ENCODE peak calls at places on chromosomes 13 and 19, in five cellular contexts. V is neuronal stem cell, D is GM12878, T is H9, B is neural progenitor cell. P is an unnamed sample.
A peak's percentile ranks its signal among the peaks of the same experiment; 100 is the strongest.

GRCh38 chr13:27037571-27037970 is 134.0 kb downstream of the USP12 start:
- DNase-seq in V (no peak), D (no peak), T (no peak), B (no peak), P (no peak)

GRCh38 chr19:39405930-39406655 is 554 bp upstream of the ZFP36 start:
- DNase-seq in V (no peak), D (no peak), T (peak; percentile 80), B (no peak), P (peak; percentile 67)

GRCh38 chr13:112730157-112730671 is 40.4 kb downstream of the ATP11A start:
- DNase-seq in V (no peak), D (no peak), T (peak; percentile 20), B (no peak), P (no peak)

GRCh38 chr13:73656863-73657262 is 477.3 kb downstream of the KLF12 start:
- DNase-seq in V (no peak), D (no peak), T (no peak), B (no peak), P (peak; percentile 52)

GRCh38 chr13:51942189-51942588 is 69.1 kb downstream of the ATP7B start:
- DNase-seq in V (no peak), D (no peak), T (no peak), B (no peak), P (no peak)

GRCh38 chr13:103436057-103436654 is 369.9 kb upstream of the SLC10A2 start:
- DNase-seq in V (no peak), D (no peak), T (peak; percentile 43), B (no peak), P (no peak)

GRCh38 chr13:98575876-98576214 is 1.1 kb downstream of the STK24 start:
- DNase-seq in V (no peak), D (no peak), T (no peak), B (no peak), P (no peak)

GRCh38 chr13:101149735-101150380 is 266.4 kb downstream of the NALCN start:
- DNase-seq in V (peak; percentile 11), D (no peak), T (peak; percentile 41), B (peak; percentile 62), P (peak; percentile 50)

GRCh38 chr13:43363156-43363918 is 340.0 kb downstream of the DNAJC15 start:
- DNase-seq in V (no peak), D (no peak), T (no peak), B (no peak), P (peak; percentile 70)

GRCh38 chr13:102040812-102041211 is 361.0 kb downstream of the FGF14 start:
- DNase-seq in V (no peak), D (no peak), T (no peak), B (no peak), P (no peak)

GRCh38 chr19:35716735-35716984 is 1.1 kb upstream of the KMT2B start:
- DNase-seq in V (no peak), D (no peak), T (no peak), B (peak; percentile 97), P (no peak)

GRCh38 chr19:1650627-1651009 is 1.8 kb downstream of the TCF3 start:
- DNase-seq in V (peak; percentile 21), D (no peak), T (no peak), B (peak; percentile 66), P (peak; percentile 34)

GRCh38 chr19:51064534-51065220 is at the start of gene KLK13:
- DNase-seq in V (no peak), D (no peak), T (peak; percentile 84), B (peak; percentile 26), P (peak; percentile 18)

GRCh38 chr19:44819246-44819832 is 10.4 kb downstream of the BCAM start:
- DNase-seq in V (no peak), D (no peak), T (no peak), B (no peak), P (no peak)

GRCh38 chr19:4049432-4049831 is 17.3 kb downstream of the ZBTB7A start:
- DNase-seq in V (no peak), D (no peak), T (no peak), B (no peak), P (no peak)

GRCh38 chr13:109704771-109705628 is 81.4 kb downstream of the IRS2 start:
- DNase-seq in V (no peak), D (no peak), T (no peak), B (no peak), P (peak; percentile 20)

GRCh38 chr19:50497030-50497420 is 14.0 kb downstream of the JOSD2 start:
- DNase-seq in V (no peak), D (no peak), T (no peak), B (no peak), P (no peak)

GRCh38 chr13:64928704-64929499 is 2301.2 kb downstream of the PCDH9 start:
- DNase-seq in V (no peak), D (no peak), T (no peak), B (no peak), P (peak; percentile 75)

GRCh38 chr19:55528030-55528801 is 8.7 kb downstream of the SBK2 start:
- DNase-seq in V (no peak), D (no peak), T (no peak), B (no peak), P (peak; percentile 40)

GRCh38 chr13:90968510-90968909 is 379.0 kb upstream of the MIR17HG start:
- DNase-seq in V (peak; percentile 5), D (no peak), T (peak; percentile 48), B (peak; percentile 65), P (peak; percentile 40)

GRCh38 chr13:112618501-112618900 is 30.5 kb upstream of the TUBGCP3 start:
- DNase-seq in V (no peak), D (no peak), T (no peak), B (no peak), P (no peak)

GRCh38 chr19:35462476-35462953 is 14.5 kb downstream of the FFAR2 start:
- DNase-seq in V (no peak), D (peak; percentile 96), T (no peak), B (no peak), P (no peak)

GRCh38 chr13:28022848-28023518 is 34.5 kb upstream of the URAD start:
- DNase-seq in V (peak; percentile 12), D (no peak), T (peak; percentile 39), B (peak; percentile 26), P (peak; percentile 5)

DNA sequence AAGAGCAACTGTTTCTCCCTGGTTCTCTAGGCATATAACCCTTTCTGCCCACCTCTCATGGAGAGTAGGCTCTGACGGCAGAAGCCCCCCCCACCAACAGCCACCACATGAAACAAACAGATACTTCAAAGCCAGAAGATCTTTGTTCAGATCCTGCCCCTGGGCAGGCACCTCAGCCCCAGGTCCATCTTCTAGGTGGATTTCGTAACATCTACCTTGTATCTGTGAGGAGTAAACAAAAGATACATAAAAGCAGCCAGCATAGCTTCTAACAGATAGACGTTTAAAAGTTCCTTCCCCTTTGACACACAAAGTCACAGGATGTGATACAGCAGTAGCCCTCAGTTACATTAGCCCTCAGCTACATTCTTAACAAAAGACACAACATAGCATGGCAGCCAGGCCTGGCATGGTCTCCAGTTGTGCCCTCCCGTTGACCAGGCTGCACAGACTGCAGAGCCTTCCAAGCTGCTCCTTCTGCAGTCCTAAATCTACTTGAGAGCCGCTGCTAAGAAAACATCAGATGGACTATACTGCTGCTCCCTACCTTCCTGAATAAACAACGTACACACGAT is 35.4 kb downstream of the BRD4 start:
- DNase-seq in V (no peak), D (no peak), T (no peak), B (no peak), P (no peak)
- H3K9ac ChIP-seq in V (no peak overlapping the region), D (no peak overlapping the region), T (no peak overlapping the region), B (no peak overlapping the region), P (peak overlapping the region; percentile 21)

GRCh38 chr13:76884167-76884566 is 2.0 kb downstream of the KCTD12 start:
- DNase-seq in V (no peak), D (no peak), T (peak; percentile 78), B (peak; percentile 49), P (peak; percentile 68)

GRCh38 chr13:76884571-76885202 is 1.5 kb downstream of the KCTD12 start:
- DNase-seq in V (no peak), D (no peak), T (no peak), B (no peak), P (peak; percentile 69)

GRCh38 chr13:76886005-76886291 is 257 bp downstream of the KCTD12 start:
- DNase-seq in V (peak; percentile 24), D (no peak), T (no peak), B (no peak), P (no peak)

GRCh38 chr13:76886292-76887061 is at the start of gene KCTD12:
- DNase-seq in V (peak; percentile 80), D (no peak), T (peak; percentile 73), B (peak; percentile 93), P (peak; percentile 92)

GRCh38 chr13:76885203-76886004 is 801 bp downstream of the KCTD12 start:
- DNase-seq in V (peak; percentile 48), D (no peak), T (peak; percentile 65), B (peak; percentile 79), P (peak; percentile 90)
- H3K9ac ChIP-seq in V (peak overlapping the region; percentile 87), D (peak overlapping the region; percentile 46), T (no peak overlapping the region), B (no peak overlapping the region), P (peak overlapping the region; percentile 65)

GRCh38 chr19:6217752-6218403 is 61.9 kb downstream of the MLLT1 start:
- DNase-seq in V (no peak), D (no peak), T (no peak), B (no peak), P (no peak)

GRCh38 chr19:6216996-6217751 is 62.6 kb downstream of the MLLT1 start:
- DNase-seq in V (peak; percentile 92), D (no peak), T (no peak), B (peak; percentile 94), P (no peak)

GRCh38 chr19:6214881-6215541 is 64.8 kb downstream of the MLLT1 start:
- DNase-seq in V (no peak), D (no peak), T (no peak), B (no peak), P (no peak)

GRCh38 chr19:6215701-6216235 is 64.0 kb downstream of the MLLT1 start:
- DNase-seq in V (no peak), D (no peak), T (no peak), B (no peak), P (no peak)

DNA sequence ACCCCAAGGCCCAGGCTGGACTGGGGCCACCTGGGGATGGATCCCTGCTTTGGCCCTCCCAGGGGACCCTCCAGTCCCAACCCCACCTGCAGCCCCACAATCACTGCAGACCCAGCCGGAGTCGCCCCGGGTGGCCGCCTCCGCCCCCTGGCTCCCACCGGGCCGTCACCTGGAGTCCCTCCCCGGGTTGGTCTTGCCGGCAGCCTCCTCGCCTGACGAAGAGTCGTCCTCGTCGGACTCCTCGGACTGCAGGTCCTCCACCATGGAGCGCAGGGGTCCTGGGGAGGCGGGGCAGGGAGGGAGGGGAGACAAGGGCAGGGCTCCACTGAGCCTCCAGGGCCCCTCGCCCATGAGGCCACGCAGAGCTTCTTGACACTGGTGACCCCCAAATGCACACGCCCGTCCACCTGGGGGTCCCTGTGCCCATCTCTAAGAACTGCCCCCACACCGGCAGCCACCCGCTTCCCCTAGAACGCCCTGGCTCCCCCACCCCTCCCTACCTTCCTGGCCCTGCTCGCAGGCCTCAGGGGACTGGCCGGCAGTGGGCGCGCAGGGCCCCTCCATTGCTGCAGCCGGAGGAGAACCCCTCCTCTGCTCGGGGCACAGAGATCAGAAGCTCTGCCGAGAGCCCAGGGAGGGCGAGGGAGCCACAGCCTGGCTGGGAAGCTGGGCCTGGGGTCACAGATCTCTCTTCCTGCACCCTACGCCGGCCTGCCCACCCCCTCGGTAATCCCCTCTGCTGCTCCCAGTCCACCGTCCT is 63.4 kb downstream of the MLLT1 start:
- DNase-seq in V (no peak), D (no peak), T (no peak), B (no peak), P (no peak)
- H3K9ac ChIP-seq in V (peak overlapping the region; percentile 84), D (no peak overlapping the region), T (no peak overlapping the region), B (no peak overlapping the region), P (no peak overlapping the region)

DNA sequence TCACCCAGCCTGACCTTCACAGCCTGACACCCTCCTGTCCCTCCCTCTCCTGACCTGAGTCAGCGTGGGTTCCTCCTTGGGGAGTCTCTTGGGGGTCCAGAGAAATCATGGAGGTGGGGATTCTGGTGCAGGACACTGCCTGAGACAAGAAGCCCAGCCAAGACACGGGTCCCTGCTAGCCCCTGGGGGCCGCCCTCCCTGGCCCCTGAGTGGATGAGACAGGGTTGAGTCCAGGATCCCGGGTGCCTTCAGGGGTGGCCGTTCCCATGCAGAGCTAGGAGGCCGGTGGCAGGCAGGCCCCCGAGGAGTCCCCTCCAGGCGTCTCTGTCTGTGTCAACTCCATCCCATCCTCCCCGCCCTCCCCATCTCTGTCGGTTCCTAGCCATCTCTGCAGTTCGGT is 1.6 kb downstream of the MAP2K7 start:
- DNase-seq in V (no peak), D (no peak), T (no peak), B (no peak), P (no peak)
- H3K9ac ChIP-seq in V (no peak overlapping the region), D (peak overlapping the region; percentile 93), T (no peak overlapping the region), B (no peak overlapping the region), P (peak overlapping the region; percentile 89)